ENCODE peak calls at places on chromosomes 3 and 15, in eight cellular contexts. One of them, this sample, is unnamed.

GRCh38 chr3:111848778-111849177 is 10.3 kb upstream of the PHLDB2 start:
- DNase-seq in astrocyte of the spinal cord: no peak
- DNase-seq in aorta: no peak
- DNase-seq in retina: no peak
- DNase-seq in kidney: no peak
- DNase-seq in heart left ventricle: no peak
- DNase-seq in NCI-H748 treated with DMSO at 0.1 percent for 48 hours: no peak
- DNase-seq in mucosa of descending colon: no peak
- DNase-seq in this sample: no peak

GRCh38 chr3:48656061-48656840 is 6.4 kb downstream of the CELSR3 start:
- DNase-seq in astrocyte of the spinal cord: peak
- DNase-seq in aorta: peak
- DNase-seq in retina: peak
- DNase-seq in kidney: peak
- DNase-seq in heart left ventricle: peak
- DNase-seq in NCI-H748 treated with DMSO at 0.1 percent for 48 hours: no peak
- DNase-seq in mucosa of descending colon: peak
- DNase-seq in this sample: peak

GRCh38 chr3:26624209-26624775 is 1.7 kb downstream of the LRRC3B start:
- DNase-seq in astrocyte of the spinal cord: no peak
- DNase-seq in aorta: no peak
- DNase-seq in retina: peak
- DNase-seq in kidney: peak
- DNase-seq in heart left ventricle: no peak
- DNase-seq in NCI-H748 treated with DMSO at 0.1 percent for 48 hours: no peak
- DNase-seq in mucosa of descending colon: no peak
- DNase-seq in this sample: no peak

GRCh38 chr3:9225268-9225667 is 24.2 kb downstream of the SRGAP3 start:
- DNase-seq in astrocyte of the spinal cord: no peak
- DNase-seq in aorta: no peak
- DNase-seq in retina: no peak
- DNase-seq in kidney: no peak
- DNase-seq in heart left ventricle: no peak
- DNase-seq in NCI-H748 treated with DMSO at 0.1 percent for 48 hours: no peak
- DNase-seq in mucosa of descending colon: no peak
- DNase-seq in this sample: no peak

GRCh38 chr3:29478671-29479070 is 197.8 kb downstream of the RBMS3 start:
- DNase-seq in astrocyte of the spinal cord: no peak
- DNase-seq in aorta: no peak
- DNase-seq in retina: no peak
- DNase-seq in kidney: no peak
- DNase-seq in heart left ventricle: no peak
- DNase-seq in NCI-H748 treated with DMSO at 0.1 percent for 48 hours: no peak
- DNase-seq in mucosa of descending colon: no peak
- DNase-seq in this sample: no peak

GRCh38 chr15:57432141-57432701 is 55.9 kb downstream of the CGNL1 start:
- DNase-seq in astrocyte of the spinal cord: no peak
- DNase-seq in aorta: no peak
- DNase-seq in retina: peak
- DNase-seq in kidney: no peak
- DNase-seq in heart left ventricle: no peak
- DNase-seq in NCI-H748 treated with DMSO at 0.1 percent for 48 hours: peak
- DNase-seq in mucosa of descending colon: no peak
- DNase-seq in this sample: no peak

GRCh38 chr15:98727115-98728040 is 79.0 kb downstream of the IGF1R start:
- DNase-seq in astrocyte of the spinal cord: peak
- DNase-seq in aorta: peak
- DNase-seq in retina: peak
- DNase-seq in kidney: peak
- DNase-seq in heart left ventricle: peak
- DNase-seq in NCI-H748 treated with DMSO at 0.1 percent for 48 hours: no peak
- DNase-seq in mucosa of descending colon: peak
- DNase-seq in this sample: no peak

GRCh38 chr3:129276385-129276784 is 2.3 kb upstream of the HMCES start:
- DNase-seq in astrocyte of the spinal cord: no peak
- DNase-seq in aorta: no peak
- DNase-seq in retina: no peak
- DNase-seq in kidney: no peak
- DNase-seq in heart left ventricle: no peak
- DNase-seq in NCI-H748 treated with DMSO at 0.1 percent for 48 hours: no peak
- DNase-seq in mucosa of descending colon: no peak
- DNase-seq in this sample: no peak

GRCh38 chr15:49621327-49622210 is 721 bp downstream of the DTWD1 start:
- DNase-seq in astrocyte of the spinal cord: peak
- DNase-seq in aorta: no peak
- DNase-seq in retina: no peak
- DNase-seq in kidney: no peak
- DNase-seq in heart left ventricle: no peak
- DNase-seq in NCI-H748 treated with DMSO at 0.1 percent for 48 hours: no peak
- DNase-seq in mucosa of descending colon: no peak
- DNase-seq in this sample: no peak

GRCh38 chr15:42137461-42138261 is 18.8 kb downstream of the PLA2G4F start:
- DNase-seq in astrocyte of the spinal cord: peak
- DNase-seq in aorta: peak
- DNase-seq in retina: peak
- DNase-seq in kidney: peak
- DNase-seq in heart left ventricle: no peak
- DNase-seq in NCI-H748 treated with DMSO at 0.1 percent for 48 hours: peak
- DNase-seq in mucosa of descending colon: no peak
- DNase-seq in this sample: peak

GRCh38 chr3:13215940-13216546 is 142.8 kb upstream of the IQSEC1 start:
- DNase-seq in astrocyte of the spinal cord: peak
- DNase-seq in aorta: no peak
- DNase-seq in retina: no peak
- DNase-seq in kidney: peak
- DNase-seq in heart left ventricle: no peak
- DNase-seq in NCI-H748 treated with DMSO at 0.1 percent for 48 hours: no peak
- DNase-seq in mucosa of descending colon: no peak
- DNase-seq in this sample: no peak

GRCh38 chr3:54374214-54374855 is 252.0 kb downstream of the CACNA2D3 start:
- DNase-seq in astrocyte of the spinal cord: no peak
- DNase-seq in aorta: no peak
- DNase-seq in retina: no peak
- DNase-seq in kidney: no peak
- DNase-seq in heart left ventricle: no peak
- DNase-seq in NCI-H748 treated with DMSO at 0.1 percent for 48 hours: no peak
- DNase-seq in mucosa of descending colon: peak
- DNase-seq in this sample: peak

GRCh38 chr3:120487079-120487693 is 36.4 kb upstream of the FSTL1 start:
- DNase-seq in astrocyte of the spinal cord: peak
- DNase-seq in aorta: no peak
- DNase-seq in retina: no peak
- DNase-seq in kidney: no peak
- DNase-seq in heart left ventricle: no peak
- DNase-seq in NCI-H748 treated with DMSO at 0.1 percent for 48 hours: no peak
- DNase-seq in mucosa of descending colon: no peak
- DNase-seq in this sample: no peak

GRCh38 chr15:74308643-74308945 is 58.9 kb downstream of the CYP11A1 start:
- DNase-seq in astrocyte of the spinal cord: no peak
- DNase-seq in aorta: no peak
- DNase-seq in retina: peak
- DNase-seq in kidney: no peak
- DNase-seq in heart left ventricle: no peak
- DNase-seq in NCI-H748 treated with DMSO at 0.1 percent for 48 hours: no peak
- DNase-seq in mucosa of descending colon: no peak
- DNase-seq in this sample: no peak

GRCh38 chr15:74200871-74201419 is 1.6 kb downstream of the STRA6 start:
- DNase-seq in astrocyte of the spinal cord: peak
- DNase-seq in aorta: no peak
- DNase-seq in retina: no peak
- DNase-seq in kidney: no peak
- DNase-seq in heart left ventricle: no peak
- DNase-seq in NCI-H748 treated with DMSO at 0.1 percent for 48 hours: no peak
- DNase-seq in mucosa of descending colon: no peak
- DNase-seq in this sample: no peak

GRCh38 chr3:52893723-52894122 is 3.6 kb downstream of the STIMATE start:
- DNase-seq in astrocyte of the spinal cord: no peak
- DNase-seq in aorta: peak
- DNase-seq in retina: no peak
- DNase-seq in kidney: no peak
- DNase-seq in heart left ventricle: no peak
- DNase-seq in NCI-H748 treated with DMSO at 0.1 percent for 48 hours: no peak
- DNase-seq in mucosa of descending colon: no peak
- DNase-seq in this sample: peak

GRCh38 chr3:142866841-142867631 is 21.8 kb downstream of the PCOLCE2 start:
- DNase-seq in astrocyte of the spinal cord: no peak
- DNase-seq in aorta: no peak
- DNase-seq in retina: no peak
- DNase-seq in kidney: no peak
- DNase-seq in heart left ventricle: no peak
- DNase-seq in NCI-H748 treated with DMSO at 0.1 percent for 48 hours: peak
- DNase-seq in mucosa of descending colon: no peak
- DNase-seq in this sample: peak

GRCh38 chr15:33154366-33155166 is 39.9 kb downstream of the FMN1 start:
- DNase-seq in astrocyte of the spinal cord: peak
- DNase-seq in aorta: peak
- DNase-seq in retina: peak
- DNase-seq in kidney: no peak
- DNase-seq in heart left ventricle: peak
- DNase-seq in NCI-H748 treated with DMSO at 0.1 percent for 48 hours: no peak
- DNase-seq in mucosa of descending colon: no peak
- DNase-seq in this sample: peak

GRCh38 chr15:44726568-44727461 is 9.5 kb upstream of the TRIM69 start:
- DNase-seq in astrocyte of the spinal cord: peak
- DNase-seq in aorta: no peak
- DNase-seq in retina: no peak
- DNase-seq in kidney: no peak
- DNase-seq in heart left ventricle: peak
- DNase-seq in NCI-H748 treated with DMSO at 0.1 percent for 48 hours: no peak
- DNase-seq in mucosa of descending colon: no peak
- DNase-seq in this sample: peak

GRCh38 chr15:69798481-69799315 is 299.0 kb downstream of the TLE3 start:
- DNase-seq in astrocyte of the spinal cord: peak
- DNase-seq in aorta: no peak
- DNase-seq in retina: no peak
- DNase-seq in kidney: no peak
- DNase-seq in heart left ventricle: peak
- DNase-seq in NCI-H748 treated with DMSO at 0.1 percent for 48 hours: no peak
- DNase-seq in mucosa of descending colon: no peak
- DNase-seq in this sample: no peak

GRCh38 chr3:126895178-126896066 is 87.5 kb upstream of the PLXNA1 start:
- DNase-seq in astrocyte of the spinal cord: no peak
- DNase-seq in aorta: peak
- DNase-seq in retina: peak
- DNase-seq in kidney: no peak
- DNase-seq in heart left ventricle: no peak
- DNase-seq in NCI-H748 treated with DMSO at 0.1 percent for 48 hours: no peak
- DNase-seq in mucosa of descending colon: no peak
- DNase-seq in this sample: no peak

GRCh38 chr3:118400886-118401285 is 633.8 kb downstream of the IGSF11 start:
- DNase-seq in astrocyte of the spinal cord: no peak
- DNase-seq in aorta: no peak
- DNase-seq in retina: no peak
- DNase-seq in kidney: no peak
- DNase-seq in heart left ventricle: no peak
- DNase-seq in NCI-H748 treated with DMSO at 0.1 percent for 48 hours: no peak
- DNase-seq in mucosa of descending colon: no peak
- DNase-seq in this sample: no peak

GRCh38 chr15:66293419-66294156 is at the start of gene DIS3L:
- DNase-seq in astrocyte of the spinal cord: peak
- DNase-seq in aorta: peak
- DNase-seq in retina: peak
- DNase-seq in kidney: peak
- DNase-seq in heart left ventricle: peak
- DNase-seq in NCI-H748 treated with DMSO at 0.1 percent for 48 hours: peak
- DNase-seq in mucosa of descending colon: peak
- DNase-seq in this sample: peak

GRCh38 chr3:181712505-181713299 is 977 bp downstream of the SOX2 start:
- DNase-seq in astrocyte of the spinal cord: peak
- DNase-seq in aorta: no peak
- DNase-seq in retina: peak
- DNase-seq in kidney: no peak
- DNase-seq in heart left ventricle: no peak
- DNase-seq in NCI-H748 treated with DMSO at 0.1 percent for 48 hours: peak
- DNase-seq in mucosa of descending colon: no peak
- DNase-seq in this sample: no peak